ENCODE peak calls at places on chromosomes 16 and 17, in ten cellular contexts. L is body of pancreas, Z is fibroblast of the aortic adventitia, K is H1, N is cardiac fibroblast, Q is NB4, U is T-helper 1 cell, E is activated B cell treated with CpG ODN at 0.5 μM for 24 hours, R is GM10248, O is caudate nucleus. C is an unnamed sample.

GRCh38 chr17:34797724-34798123 is 163.5 kb downstream of the CCT6B start:
- DNase-seq in L (no peak), Z (peak), K (peak), N (peak), Q (peak), U (no peak), E (no peak), R (peak), O (no peak), C (peak)

GRCh38 chr16:64167851-64168770 is 953.8 kb downstream of the CDH11 start:
- DNase-seq in L (no peak), Z (no peak), K (no peak), N (no peak), Q (no peak), U (no peak), E (no peak), R (no peak), O (peak), C (no peak)

GRCh38 chr16:77937473-77938195 is 84.7 kb upstream of the CLEC3A start:
- DNase-seq in L (no peak), Z (peak), K (no peak), N (no peak), Q (no peak), U (no peak), E (no peak), R (no peak), O (no peak), C (no peak)

GRCh38 chr16:3045758-3046505 is 429 bp upstream of the MMP25 start:
- DNase-seq in L (no peak), Z (no peak), K (no peak), N (no peak), Q (peak), U (peak), E (peak), R (peak), O (no peak), C (no peak)

GRCh38 chr17:30093463-30094147 is 23.0 kb upstream of the NSRP1 start:
- DNase-seq in L (peak), Z (peak), K (peak), N (peak), Q (peak), U (peak), E (no peak), R (peak), O (no peak), C (no peak)

GRCh38 chr16:84891149-84891795 is 71.5 kb downstream of the CRISPLD2 start:
- DNase-seq in L (no peak), Z (no peak), K (no peak), N (no peak), Q (no peak), U (no peak), E (no peak), R (no peak), O (peak), C (no peak)

GRCh38 chr16:89344314-89344828 is 126.9 kb downstream of the ZNF778 start:
- DNase-seq in L (no peak), Z (no peak), K (no peak), N (no peak), Q (no peak), U (no peak), E (no peak), R (no peak), O (no peak), C (no peak)

GRCh38 chr16:56286819-56287218 is 95.5 kb downstream of the GNAO1 start:
- DNase-seq in L (no peak), Z (no peak), K (no peak), N (no peak), Q (peak), U (no peak), E (no peak), R (no peak), O (no peak), C (no peak)

GRCh38 chr16:14303654-14304394 is 232.7 kb downstream of the MRTFB start:
- DNase-seq in L (peak), Z (no peak), K (no peak), N (no peak), Q (no peak), U (no peak), E (no peak), R (no peak), O (peak), C (no peak)

GRCh38 chr17:42536372-42537155 is 523 bp downstream of the NAGLU start:
- DNase-seq in L (peak), Z (peak), K (peak), N (peak), Q (peak), U (peak), E (peak), R (peak), O (peak), C (no peak)

GRCh38 chr16:54282202-54282922 is 4.2 kb downstream of the IRX3 start:
- DNase-seq in L (peak), Z (peak), K (peak), N (no peak), Q (peak), U (no peak), E (no peak), R (peak), O (no peak), C (no peak)

GRCh38 chr17:50785942-50786570 is 18.7 kb upstream of the ANKRD40CL start:
- DNase-seq in L (peak), Z (peak), K (no peak), N (peak), Q (no peak), U (no peak), E (no peak), R (no peak), O (no peak), C (no peak)

GRCh38 chr17:79907217-79907715 is 68.0 kb upstream of the CBX4 start:
- DNase-seq in L (no peak), Z (no peak), K (no peak), N (no peak), Q (no peak), U (no peak), E (no peak), R (no peak), O (no peak), C (no peak)

GRCh38 chr17:45574376-45574775 is 83.9 kb upstream of the PLEKHM1 start:
- DNase-seq in L (no peak), Z (peak), K (no peak), N (peak), Q (peak), U (no peak), E (no peak), R (no peak), O (no peak), C (no peak)

GRCh38 chr17:72121164-72122001 is 563 bp downstream of the SOX9 start:
- DNase-seq in L (peak), Z (peak), K (peak), N (peak), Q (no peak), U (no peak), E (no peak), R (peak), O (peak), C (no peak)

GRCh38 chr17:42679492-42680330 is 1.9 kb downstream of the CCR10 start:
- DNase-seq in L (peak), Z (peak), K (peak), N (peak), Q (peak), U (peak), E (peak), R (peak), O (peak), C (no peak)

GRCh38 chr17:44109312-44109630 is 14.2 kb downstream of the HDAC5 start:
- DNase-seq in L (no peak), Z (no peak), K (no peak), N (no peak), Q (no peak), U (no peak), E (no peak), R (no peak), O (no peak), C (no peak)

GRCh38 chr16:27113341-27113841 is 46.7 kb downstream of the C16orf82 start:
- DNase-seq in L (no peak), Z (no peak), K (no peak), N (no peak), Q (no peak), U (no peak), E (peak), R (peak), O (no peak), C (no peak)

C was measured in iPS DF 19.7.